ENCODE peak calls at places on chromosomes 6 and 20, in nine cellular contexts. I is spleen, Q is HL-60, L is prostate gland, K is transverse colon, X is SK-N-SH, G is Panc1, F is HCT116, N is K562. R is an unnamed sample.

GRCh38 chr20:43938932-43939761 is 24.5 kb downstream of the TOX2 start:
- DNase-seq in I (no peak), Q (peak; percentile 94), L (peak; percentile 42), K (peak; percentile 46), X (no peak), G (peak; percentile 81), F (no peak), N (no peak), R (no peak)

GRCh38 chr20:44074252-44075151 is 112.5 kb downstream of the JPH2 start:
- DNase-seq in I (no peak), Q (peak; percentile 73), L (no peak), K (no peak), X (peak; percentile 86), G (no peak), F (no peak), N (no peak), R (no peak)

GRCh38 chr6:28589234-28589951 is 63.7 kb downstream of the GPX5 start:
- DNase-seq in I (no peak), Q (peak; percentile 17), L (no peak), K (peak; percentile 32), X (peak; percentile 28), G (peak; percentile 99), F (peak; percentile 96), N (no peak), R (no peak)

GRCh38 chr6:24775520-24776058 is 852 bp downstream of the GMNN start:
- DNase-seq in I (no peak), Q (no peak), L (no peak), K (no peak), X (no peak), G (no peak), F (no peak), N (no peak), R (no peak)

GRCh38 chr6:94269256-94269655 is 849.9 kb upstream of the EPHA7 start:
- DNase-seq in I (no peak), Q (no peak), L (no peak), K (no peak), X (no peak), G (no peak), F (no peak), N (no peak), R (no peak)

GRCh38 chr6:7727150-7727950 is 1.5 kb downstream of the BMP6 start:
- DNase-seq in I (peak; percentile 77), Q (no peak), L (no peak), K (no peak), X (peak; percentile 60), G (no peak), F (no peak), N (no peak), R (no peak)

GRCh38 chr6:143236151-143236788 is 175.6 kb downstream of the AIG1 start:
- DNase-seq in I (no peak), Q (no peak), L (no peak), K (no peak), X (peak; percentile 5), G (no peak), F (peak; percentile 16), N (no peak), R (no peak)

GRCh38 chr20:62485062-62485700 is 9.4 kb upstream of the GATA5 start:
- DNase-seq in I (no peak), Q (no peak), L (no peak), K (no peak), X (no peak), G (no peak), F (no peak), N (peak; percentile 78), R (no peak)

GRCh38 chr20:24918579-24919566 is 30.2 kb upstream of the CST7 start:
- DNase-seq in I (no peak), Q (no peak), L (no peak), K (no peak), X (no peak), G (no peak), F (no peak), N (no peak), R (no peak)

GRCh38 chr6:159978291-159979135 is 9.6 kb downstream of the IGF2R start:
- DNase-seq in I (no peak), Q (no peak), L (no peak), K (no peak), X (no peak), G (no peak), F (no peak), N (no peak), R (peak; percentile 53)

GRCh38 chr6:14123331-14124105 is 5.9 kb downstream of the CD83 start:
- DNase-seq in I (no peak), Q (peak; percentile 49), L (no peak), K (no peak), X (no peak), G (no peak), F (no peak), N (no peak), R (no peak)

GRCh38 chr6:37698264-37699137 is 818 bp upstream of the MDGA1 start:
- DNase-seq in I (peak; percentile 83), Q (no peak), L (peak; percentile 33), K (peak; percentile 33), X (peak; percentile 90), G (no peak), F (peak; percentile 24), N (peak; percentile 65), R (peak; percentile 83)

GRCh38 chr6:138007014-138007472 is 100.2 kb downstream of the PERP start:
- DNase-seq in I (no peak), Q (peak; percentile 32), L (no peak), K (peak; percentile 17), X (peak; percentile 7), G (no peak), F (peak; percentile 45), N (peak; percentile 64), R (no peak)

DNA sequence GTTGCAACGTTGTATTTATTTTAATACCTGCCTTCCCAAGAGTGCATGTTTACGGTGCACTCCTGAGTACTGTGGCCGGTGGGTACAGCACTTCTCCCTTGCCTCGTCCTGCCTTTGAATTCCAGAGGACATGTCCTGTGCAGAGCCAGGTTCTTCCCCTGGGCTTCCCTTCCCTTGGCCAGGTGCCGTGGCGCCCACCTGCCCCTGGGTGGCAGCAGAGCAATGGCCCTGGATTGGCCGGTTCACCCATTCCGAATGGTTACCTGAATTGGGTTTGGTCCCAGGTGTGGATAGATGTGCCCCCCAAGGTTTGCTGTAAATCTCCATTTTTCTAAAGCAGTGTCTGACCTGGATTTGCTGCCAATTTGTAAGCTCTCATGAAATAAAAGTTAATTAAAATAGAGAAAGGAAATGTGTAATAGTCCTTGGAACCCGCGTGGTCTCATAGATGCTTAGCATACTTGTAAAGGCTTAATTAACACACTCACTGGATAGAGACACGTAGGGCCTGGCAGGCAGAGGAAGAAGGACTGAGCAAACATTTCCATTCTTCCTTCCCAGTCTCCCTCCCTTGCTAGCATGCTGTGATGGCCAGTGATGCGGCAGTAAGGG is 40.6 kb downstream of the DTD1 start:
- DNase-seq in I (no peak), Q (peak; percentile 9), L (no peak), K (peak; percentile 17), X (peak; percentile 42), G (no peak), F (no peak), N (no peak), R (no peak)
- TF ChIP-seq CTCF in I (peak; percentile 41), Q (no peak), L (peak; percentile 34), K (peak; percentile 53), X (peak; percentile 64), G (peak; percentile 85), F (peak; percentile 88), N (peak; percentile 15), R (peak; percentile 44)

GRCh38 chr6:157269261-157269794 is 54.0 kb downstream of the TMEM242 start:
- DNase-seq in I (peak; percentile 78), Q (no peak), L (peak; percentile 18), K (peak; percentile 56), X (no peak), G (no peak), F (no peak), N (no peak), R (peak; percentile 84)
- TF ChIP-seq POLR2AphosphoS5 in I (peak; percentile 42), Q (no peak), L (peak; percentile 31), K (no peak), X (no peak), G (no peak), F (no peak), N (no peak), R (no peak)

GRCh38 chr20:41330343-41330720 is 10.3 kb upstream of the LPIN3 start:
- DNase-seq in I (no peak), Q (no peak), L (no peak), K (no peak), X (no peak), G (no peak), F (no peak), N (no peak), R (peak; percentile 45)

GRCh38 chr20:41327178-41327577 is 9.6 kb upstream of the ZHX3 start:
- DNase-seq in I (no peak), Q (no peak), L (no peak), K (no peak), X (no peak), G (no peak), F (no peak), N (no peak), R (no peak)

GRCh38 chr20:41330941-41331340 is 9.7 kb upstream of the LPIN3 start:
- DNase-seq in I (no peak), Q (no peak), L (no peak), K (no peak), X (no peak), G (no peak), F (no peak), N (no peak), R (no peak)

GRCh38 chr20:41331731-41332130 is 8.9 kb upstream of the LPIN3 start:
- DNase-seq in I (no peak), Q (no peak), L (no peak), K (no peak), X (no peak), G (no peak), F (no peak), N (no peak), R (no peak)

DNA sequence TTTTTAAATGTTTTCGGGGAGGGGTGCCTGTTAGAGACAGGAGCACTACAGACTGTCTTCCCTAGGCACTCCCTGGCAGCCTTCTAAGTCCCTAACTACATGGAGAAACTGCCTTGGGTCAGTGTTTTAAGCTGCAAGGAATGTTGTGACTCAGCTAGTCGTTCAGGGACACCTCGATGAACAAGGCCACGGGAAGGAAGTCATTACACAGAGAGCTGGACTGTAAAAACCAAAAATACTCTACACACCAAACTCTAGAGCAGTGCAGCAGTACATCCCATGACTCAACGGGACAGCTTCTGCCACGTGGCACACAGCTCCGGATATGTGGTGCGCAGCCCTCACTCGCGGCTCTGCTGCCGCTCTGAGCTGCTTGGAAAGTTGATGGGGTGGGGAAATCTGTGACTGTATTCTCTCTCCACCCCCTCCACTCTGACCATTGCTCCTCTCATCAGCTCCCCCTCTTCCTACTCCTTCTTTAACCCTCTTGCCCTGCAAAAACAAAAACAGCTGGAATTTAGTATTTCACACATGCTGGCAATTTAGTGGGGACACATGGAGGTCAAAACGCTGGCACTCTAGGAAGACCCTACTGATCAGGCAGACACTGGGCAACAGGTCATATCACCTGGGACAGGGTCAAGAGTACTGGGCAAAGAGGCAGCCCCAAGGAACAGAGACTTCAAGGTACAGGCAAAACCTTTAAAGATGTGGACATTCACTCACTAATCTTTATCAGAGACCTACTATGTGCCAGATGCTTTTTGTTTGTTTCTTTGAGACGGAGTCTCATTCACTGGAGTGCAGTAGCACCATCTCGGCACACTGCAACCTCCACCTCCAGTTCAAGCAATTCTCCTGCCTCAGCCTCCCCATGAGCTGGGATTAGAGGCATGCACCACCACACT is 10.9 kb upstream of the LPIN3 start:
- DNase-seq in I (peak; percentile 90), Q (peak; percentile 40), L (peak; percentile 33), K (peak; percentile 64), X (no peak), G (peak; percentile 90), F (peak; percentile 26), N (no peak), R (peak; percentile 85)
- H3K4me3 ChIP-seq in I (no peak overlapping the region), Q (no peak overlapping the region), L (no peak overlapping the region), K (no peak overlapping the region), X (no peak overlapping the region), G (peak overlapping the region; percentile 1), F (no peak overlapping the region), N (no peak overlapping the region), R (no peak overlapping the region)

GRCh38 chr20:23340524-23340923 is 10.1 kb upstream of the NXT1 start:
- DNase-seq in I (no peak), Q (peak; percentile 76), L (peak; percentile 66), K (peak; percentile 45), X (peak; percentile 67), G (peak; percentile 43), F (peak; percentile 54), N (peak; percentile 61), R (peak; percentile 81)
- TF ChIP-seq CTCF in I (peak; percentile 60), Q (peak; percentile 49), L (peak; percentile 74), K (peak; percentile 39), X (peak; percentile 76), G (peak; percentile 80), F (peak; percentile 53), N (peak; percentile 64), R (peak; percentile 69)